ENCODE peak calls at places on chromosome 3, in ten cellular contexts. X is sigmoid colon, M is dorsolateral prefrontal cortex, S is WERI-Rb-1, Z is cardiac muscle cell, D is ovary, B is fibroblast of lung, P is NB4, Q is nephron progenitor cell, R is Peyer's patch. J is an unnamed sample.
A peak's percentile ranks its signal among the peaks of the same experiment; 100 is the strongest.

GRCh38 chr3:36696799-36697198 is 67.6 kb downstream of the DCLK3 start:
- DNase-seq in X (no peak), M (no peak), S (no peak), Z (no peak), D (no peak), B (no peak), P (no peak), Q (no peak), R (no peak), J (no peak)

GRCh38 chr3:45986303-45986982 is 9.2 kb downstream of the FYCO1 start:
- DNase-seq in X (peak; percentile 85), M (no peak), S (no peak), Z (peak; percentile 67), D (no peak), B (peak; percentile 90), P (no peak), Q (no peak), R (no peak), J (no peak)

GRCh38 chr3:151901282-151901945 is 28.0 kb downstream of the SUCNR1 start:
- DNase-seq in X (peak; percentile 74), M (no peak), S (no peak), Z (no peak), D (no peak), B (peak; percentile 69), P (peak; percentile 65), Q (no peak), R (no peak), J (no peak)

GRCh38 chr3:186909078-186909853 is 21.1 kb upstream of the ST6GAL1 start:
- DNase-seq in X (no peak), M (no peak), S (no peak), Z (no peak), D (no peak), B (no peak), P (peak; percentile 81), Q (no peak), R (peak; percentile 88), J (no peak)

GRCh38 chr3:126100216-126100615 is 16.3 kb upstream of the SLC41A3 start:
- DNase-seq in X (peak; percentile 39), M (no peak), S (no peak), Z (no peak), D (no peak), B (no peak), P (no peak), Q (no peak), R (no peak), J (no peak)

GRCh38 chr3:37558580-37558979 is 303.1 kb upstream of the CTDSPL start:
- DNase-seq in X (no peak), M (no peak), S (no peak), Z (no peak), D (no peak), B (no peak), P (no peak), Q (no peak), R (no peak), J (no peak)

GRCh38 chr3:124883766-124884473 is 3.2 kb downstream of the ITGB5 start:
- DNase-seq in X (peak; percentile 52), M (no peak), S (no peak), Z (no peak), D (no peak), B (peak; percentile 69), P (no peak), Q (peak; percentile 14), R (no peak), J (no peak)

GRCh38 chr3:116140100-116140689 is 305.1 kb downstream of the LSAMP start:
- DNase-seq in X (no peak), M (no peak), S (no peak), Z (peak; percentile 48), D (no peak), B (peak; percentile 32), P (peak; percentile 20), Q (no peak), R (no peak), J (no peak)

GRCh38 chr3:106438916-106439315 is 570.1 kb upstream of the CBLB start:
- DNase-seq in X (no peak), M (no peak), S (peak; percentile 10), Z (no peak), D (no peak), B (no peak), P (no peak), Q (no peak), R (no peak), J (no peak)

GRCh38 chr3:35393916-35394315 is 245.4 kb upstream of the ARPP21 start:
- DNase-seq in X (no peak), M (no peak), S (no peak), Z (no peak), D (no peak), B (peak; percentile 47), P (no peak), Q (peak; percentile 2), R (no peak), J (peak; percentile 79)

GRCh38 chr3:13207975-13208705 is 134.9 kb upstream of the IQSEC1 start:
- DNase-seq in X (no peak), M (no peak), S (no peak), Z (no peak), D (no peak), B (no peak), P (no peak), Q (no peak), R (no peak), J (no peak)

GRCh38 chr3:86563358-86563970 is 427.5 kb downstream of the VGLL3 start:
- DNase-seq in X (no peak), M (no peak), S (no peak), Z (peak; percentile 69), D (no peak), B (peak; percentile 30), P (peak; percentile 52), Q (peak; percentile 8), R (no peak), J (no peak)

GRCh38 chr3:191148131-191148530 is 50.9 kb upstream of the OSTN start:
- DNase-seq in X (no peak), M (no peak), S (no peak), Z (no peak), D (no peak), B (no peak), P (no peak), Q (no peak), R (no peak), J (no peak)

GRCh38 chr3:9175421-9175820 is 74.0 kb downstream of the SRGAP3 start:
- DNase-seq in X (no peak), M (no peak), S (no peak), Z (no peak), D (no peak), B (peak; percentile 37), P (no peak), Q (no peak), R (no peak), J (no peak)

GRCh38 chr3:81198766-81199165 is 562.7 kb downstream of the GBE1 start:
- DNase-seq in X (no peak), M (no peak), S (no peak), Z (no peak), D (no peak), B (no peak), P (no peak), Q (no peak), R (no peak), J (no peak)
- TF ChIP-seq CTCF in X (no peak), M (no peak), S (no peak), Z (no peak), D (no peak), B (no peak), P (no peak), Q (no peak), R (no peak), J (no peak)

GRCh38 chr3:57646723-57647122 is 46.2 kb downstream of the DENND6A start:
- DNase-seq in X (no peak), M (no peak), S (no peak), Z (peak; percentile 15), D (peak; percentile 27), B (peak; percentile 44), P (peak; percentile 23), Q (no peak), R (no peak), J (no peak)
- TF ChIP-seq CTCF in X (no peak), M (no peak), S (no peak), Z (peak; percentile 33), D (no peak), B (no peak), P (no peak), Q (no peak), R (peak; percentile 20), J (no peak)

GRCh38 chr3:98360681-98361080 is 7.0 kb downstream of the OR5K4 start:
- DNase-seq in X (no peak), M (no peak), S (no peak), Z (no peak), D (no peak), B (no peak), P (no peak), Q (no peak), R (no peak), J (no peak)

GRCh38 chr3:98359250-98359649 is 5.6 kb downstream of the OR5K4 start:
- DNase-seq in X (no peak), M (no peak), S (no peak), Z (no peak), D (no peak), B (no peak), P (no peak), Q (no peak), R (no peak), J (no peak)

GRCh38 chr3:98361289-98361688 is 7.6 kb downstream of the OR5K4 start:
- DNase-seq in X (no peak), M (no peak), S (no peak), Z (no peak), D (no peak), B (no peak), P (no peak), Q (no peak), R (no peak), J (no peak)

GRCh38 chr3:98359993-98360675 is 6.5 kb downstream of the OR5K4 start:
- DNase-seq in X (no peak), M (no peak), S (no peak), Z (no peak), D (no peak), B (no peak), P (peak; percentile 18), Q (no peak), R (no peak), J (no peak)
- TF ChIP-seq CTCF in X (no peak), M (no peak), S (peak; percentile 4), Z (no peak), D (no peak), B (no peak), P (no peak), Q (no peak), R (no peak), J (no peak)

GRCh38 chr3:50298836-50299637 is at the start of the genes HYAL3 and NAA80:
- DNase-seq in X (peak; percentile 100), M (peak; percentile 97), S (peak; percentile 99), Z (peak; percentile 99), D (peak; percentile 99), B (peak; percentile 99), P (peak; percentile 99), Q (peak; percentile 99), R (peak; percentile 99), J (peak; percentile 98)

GRCh38 chr3:50299638-50299928 is 378 bp upstream of the HYAL3 start:
- DNase-seq in X (no peak), M (no peak), S (no peak), Z (no peak), D (no peak), B (no peak), P (no peak), Q (no peak), R (no peak), J (no peak)

GRCh38 chr3:50296721-50297383 is 2.4 kb downstream of the HYAL3 start:
- DNase-seq in X (peak; percentile 68), M (no peak), S (no peak), Z (no peak), D (no peak), B (no peak), P (no peak), Q (no peak), R (no peak), J (no peak)

GRCh38 chr3:50297384-50297775 is 1.8 kb downstream of the HYAL3 start:
- DNase-seq in X (peak; percentile 79), M (no peak), S (no peak), Z (no peak), D (no peak), B (no peak), P (no peak), Q (no peak), R (no peak), J (no peak)

GRCh38 chr3:50297896-50298725 is 1.1 kb downstream of the HYAL3 start:
- DNase-seq in X (peak; percentile 71), M (no peak), S (no peak), Z (no peak), D (no peak), B (no peak), P (peak; percentile 71), Q (no peak), R (no peak), J (no peak)
- TF ChIP-seq CTCF in X (no peak), M (no peak), S (no peak), Z (no peak), D (no peak), B (peak; percentile 17), P (peak; percentile 24), Q (no peak), R (no peak), J (no peak)